ENCODE peak calls at places on chromosomes 3 and 15, in five cellular contexts. F is OCI-LY7; D is tibial artery; S is coronary artery; C is CD8-positive, alpha-beta T cell. I is an unnamed sample.

GRCh38 chr3:194256040-194256945 is 94.8 kb downstream of the CPN2 start:
- DNase-seq in S (no peak), F (no peak), C (no peak), D (no peak), I (no peak)

GRCh38 chr3:177345049-177345972 is 148.0 kb upstream of the TBL1XR1 start:
- DNase-seq in F (peak; percentile 59), C (peak; percentile 24), S (peak; percentile 94), D (peak; percentile 85), I (peak; percentile 89)

GRCh38 chr3:58306662-58307286 is 454 bp downstream of the HTD2 start:
- DNase-seq in S (no peak), D (peak; percentile 24), F (peak; percentile 69), C (no peak), I (peak; percentile 40)

GRCh38 chr3:142151240-142151639 is 1.9 kb upstream of the TFDP2 start:
- DNase-seq in D (no peak), C (no peak), F (no peak), S (no peak), I (no peak)

GRCh38 chr3:183472155-183472554 is 43.7 kb upstream of the MCF2L2 start:
- DNase-seq in S (no peak), C (no peak), D (no peak), F (no peak), I (no peak)

GRCh38 chr3:150828261-150828660 is 65.3 kb upstream of the SIAH2 start:
- DNase-seq in C (no peak), S (no peak), D (no peak), F (no peak), I (no peak)

GRCh38 chr15:41323611-41324010 is 8.8 kb downstream of the OIP5 start:
- DNase-seq in F (no peak), C (no peak), S (no peak), D (no peak), I (peak; percentile 59)

GRCh38 chr15:30956216-30956803 is 35.1 kb downstream of the MTMR10 start:
- DNase-seq in S (no peak), F (no peak), C (no peak), D (no peak), I (no peak)

GRCh38 chr15:76823903-76824302 is 81.2 kb downstream of the SCAPER start:
- DNase-seq in C (no peak), D (no peak), S (no peak), F (no peak), I (no peak)

GRCh38 chr15:44710236-44711088 is 661 bp downstream of the PATL2 start:
- DNase-seq in D (peak; percentile 67), S (no peak), C (no peak), F (peak; percentile 76), I (peak; percentile 55)

GRCh38 chr3:123421353-123422174 is 27.3 kb downstream of the ADCY5 start:
- DNase-seq in D (no peak), F (no peak), S (no peak), C (no peak), I (no peak)

GRCh38 chr3:49341996-49342395 is 2.1 kb upstream of the USP4 start:
- DNase-seq in C (no peak), F (no peak), D (no peak), S (no peak), I (no peak)

GRCh38 chr3:49346797-49347251 is 7.0 kb upstream of the USP4 start:
- DNase-seq in D (no peak), S (no peak), C (no peak), F (no peak), I (no peak)

GRCh38 chr3:49339593-49339946 is 283 bp downstream of the USP4 start:
- DNase-seq in S (no peak), D (no peak), C (peak; percentile 3), F (no peak), I (no peak)

GRCh38 chr3:49339947-49340800 is at the start of gene USP4:
- DNase-seq in C (peak; percentile 88), D (peak; percentile 89), S (peak; percentile 90), F (peak; percentile 97), I (peak; percentile 98)

GRCh38 chr3:49343163-49343562 is 3.3 kb upstream of the USP4 start:
- DNase-seq in F (no peak), S (no peak), C (no peak), D (no peak), I (no peak)
- H3K27ac ChIP-seq in F (peak overlapping the region; percentile 9), S (no peak overlapping the region), C (no peak overlapping the region), D (no peak overlapping the region), I (no peak overlapping the region)

GRCh38 chr15:24856397-24857093 is 98.2 kb upstream of the SNRPN start:
- DNase-seq in F (no peak), S (peak; percentile 77), C (no peak), D (no peak), I (no peak)
- H3K4me3 ChIP-seq in F (no peak overlapping the region), S (peak overlapping the region; percentile 42), C (no peak overlapping the region), D (peak overlapping the region; percentile 44), I (no peak overlapping the region)

GRCh38 chr3:152056987-152057386 is 183.5 kb downstream of the SUCNR1 start:
- DNase-seq in D (no peak), S (no peak), F (no peak), C (no peak), I (no peak)

GRCh38 chr3:152056481-152056880 is 183.0 kb downstream of the SUCNR1 start:
- DNase-seq in D (no peak), C (no peak), S (no peak), F (no peak), I (no peak)

GRCh38 chr3:152058906-152059305 is 185.5 kb downstream of the SUCNR1 start:
- DNase-seq in C (no peak), S (no peak), D (no peak), F (no peak), I (no peak)

GRCh38 chr3:152061296-152061695 is 187.9 kb downstream of the SUCNR1 start:
- DNase-seq in D (no peak), S (no peak), C (no peak), F (no peak), I (no peak)

DNA sequence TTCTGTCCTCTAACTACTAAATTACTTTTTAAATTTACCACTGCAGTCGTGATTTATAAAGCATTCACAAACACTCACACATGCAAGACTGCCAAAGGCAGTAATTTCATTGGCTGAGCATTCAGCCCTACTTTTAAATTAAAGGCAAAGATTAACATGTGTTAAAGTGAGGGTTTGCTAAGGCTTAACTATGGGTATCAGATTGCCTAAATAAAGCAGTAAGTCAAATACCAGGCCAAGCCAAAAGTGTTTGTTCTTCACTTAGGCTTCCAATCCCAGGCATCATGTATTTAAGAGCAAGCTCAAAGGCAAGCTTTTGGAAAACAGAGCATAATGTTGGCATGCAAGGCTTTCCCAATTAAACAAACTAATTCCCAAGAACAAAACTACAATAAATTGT is 187.3 kb downstream of the SUCNR1 start:
- DNase-seq in S (no peak), D (no peak), F (no peak), C (no peak), I (no peak)
- H3K27ac ChIP-seq in S (no peak overlapping the region), D (peak overlapping the region; percentile 4), F (no peak overlapping the region), C (no peak overlapping the region), I (no peak overlapping the region)

GRCh38 chr15:60656041-60656440 is 177.1 kb upstream of the ICE2 start:
- DNase-seq in S (no peak), F (no peak), D (no peak), C (no peak), I (no peak)

GRCh38 chr15:60660290-60661051 is 181.5 kb upstream of the ICE2 start:
- DNase-seq in C (no peak), D (peak; percentile 28), S (no peak), F (no peak), I (no peak)

GRCh38 chr15:60655252-60655651 is 176.3 kb upstream of the ICE2 start:
- DNase-seq in C (no peak), S (no peak), F (no peak), D (no peak), I (no peak)

GRCh38 chr15:60656491-60657284 is 177.7 kb upstream of the ICE2 start:
- DNase-seq in S (no peak), F (no peak), C (no peak), D (no peak), I (no peak)

DNA sequence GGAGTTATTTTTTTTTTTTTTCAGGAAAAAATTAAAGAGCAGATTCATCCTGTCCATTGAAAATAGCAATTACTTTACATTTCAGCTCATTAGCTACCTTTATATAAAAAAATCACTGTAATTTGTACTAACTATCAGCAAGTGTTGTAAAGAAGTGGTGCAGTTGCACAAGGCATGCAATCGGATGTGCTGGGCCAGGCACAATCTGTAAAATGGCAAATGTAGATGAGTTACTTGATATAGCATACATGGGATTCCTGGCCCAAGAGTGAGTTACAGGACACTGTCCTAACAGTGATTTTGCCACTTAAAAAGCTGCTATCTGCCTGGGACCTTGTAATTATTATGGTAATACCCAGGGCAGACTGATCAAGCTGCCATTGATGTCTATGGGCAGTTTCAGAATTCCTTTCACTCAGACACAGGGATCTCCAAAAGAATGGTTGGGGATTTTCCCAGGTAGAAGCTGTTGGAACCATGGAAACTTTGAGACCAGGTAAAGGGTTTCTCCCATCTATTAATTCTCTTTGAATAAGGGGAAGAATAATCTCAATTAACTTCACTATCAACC is 182.2 kb upstream of the ICE2 start:
- DNase-seq in F (no peak), S (no peak), C (no peak), D (no peak), I (no peak)
- H3K4me3 ChIP-seq in F (no peak overlapping the region), S (peak overlapping the region; percentile 51), C (no peak overlapping the region), D (no peak overlapping the region), I (no peak overlapping the region)

I was measured in CD4-positive, CD25-positive, alpha-beta regulatory T cell.